ENCODE peak calls at places on chromosome 16, in nine cellular contexts. I, B, C, U, F, X, H, V and Z are unnamed samples. For H3K4me1, the result is how much of the 10 kb centered on the place peaks cover.

GRCh38 chr16:23506606-23506994 is 3.7 kb downstream of the GGA2 start:
- DNase-seq in I (no peak), B (no peak), C (no peak), U (no peak), F (no peak), X (no peak), H (no peak), V (no peak), Z (no peak)

GRCh38 chr16:89892635-89893034 is 19.2 kb downstream of the TCF25 start:
- DNase-seq in I (no peak), B (no peak), C (no peak), U (no peak), F (no peak), X (no peak), H (no peak), V (no peak), Z (no peak)

GRCh38 chr16:70737377-70738082 is 51.7 kb upstream of the MTSS2 start:
- DNase-seq in I (no peak), B (peak), C (peak), U (peak), F (no peak), X (no peak), H (peak), V (peak), Z (peak)

GRCh38 chr16:27366687-27367462 is 35.1 kb upstream of the IL21R start:
- DNase-seq in I (no peak), B (no peak), C (no peak), U (no peak), F (no peak), X (no peak), H (no peak), V (no peak), Z (no peak)

GRCh38 chr16:6967796-6968195 is 364.8 kb upstream of the RBFOX1 start:
- DNase-seq in I (no peak), B (no peak), C (no peak), U (no peak), F (peak), X (no peak), H (no peak), V (no peak), Z (no peak)

GRCh38 chr16:75045424-75045823 is 46.6 kb downstream of the ZNRF1 start:
- DNase-seq in I (no peak), B (no peak), C (no peak), U (no peak), F (no peak), X (no peak), H (no peak), V (no peak), Z (peak)

GRCh38 chr16:68823401-68823800 is 19.9 kb upstream of the TANGO6 start:
- DNase-seq in I (no peak), B (no peak), C (no peak), U (no peak), F (peak), X (no peak), H (no peak), V (no peak), Z (no peak)

GRCh38 chr16:11613381-11614303 is 26.9 kb upstream of the LITAF start:
- DNase-seq in I (peak), B (peak), C (no peak), U (peak), F (no peak), X (no peak), H (peak), V (no peak), Z (peak)

GRCh38 chr16:81446318-81447275 is 2.0 kb downstream of the CMIP start:
- DNase-seq in I (no peak), B (no peak), C (no peak), U (no peak), F (no peak), X (no peak), H (peak), V (peak), Z (peak)

GRCh38 chr16:55294129-55294528 is 29.9 kb upstream of the IRX6 start:
- DNase-seq in I (no peak), B (no peak), C (no peak), U (no peak), F (no peak), X (no peak), H (no peak), V (no peak), Z (no peak)

GRCh38 chr16:15644306-15644961 is 1.5 kb upstream of the MARF1 start:
- DNase-seq in I (no peak), B (no peak), C (no peak), U (no peak), F (no peak), X (no peak), H (peak), V (peak), Z (no peak)

GRCh38 chr16:25045696-25046381 is 30.7 kb upstream of the ARHGAP17 start:
- DNase-seq in I (no peak), B (no peak), C (no peak), U (no peak), F (no peak), X (no peak), H (no peak), V (no peak), Z (no peak)

GRCh38 chr16:3170440-3171180 is 17.4 kb upstream of the OR1F1 start:
- DNase-seq in I (no peak), B (no peak), C (no peak), U (no peak), F (peak), X (no peak), H (no peak), V (no peak), Z (no peak)

GRCh38 chr16:6684076-6684673 is 648.5 kb upstream of the RBFOX1 start:
- DNase-seq in I (no peak), B (no peak), C (no peak), U (no peak), F (no peak), X (peak), H (peak), V (peak), Z (peak)

GRCh38 chr16:65773319-65773874 is 593.1 kb upstream of the CDH5 start:
- DNase-seq in I (no peak), B (no peak), C (no peak), U (no peak), F (peak), X (no peak), H (no peak), V (no peak), Z (no peak)

GRCh38 chr16:49928176-49928892 is 72.4 kb upstream of the ZNF423 start:
- DNase-seq in I (no peak), B (no peak), C (no peak), U (no peak), F (no peak), X (no peak), H (no peak), V (no peak), Z (no peak)

GRCh38 chr16:67837811-67838210 is 4.3 kb upstream of the THAP11 start:
- DNase-seq in I (no peak), B (no peak), C (no peak), U (no peak), F (no peak), X (no peak), H (no peak), V (no peak), Z (no peak)

GRCh38 chr16:28985206-28985605 is 354 bp downstream of the LAT start:
- DNase-seq in I (no peak), B (no peak), C (no peak), U (no peak), F (no peak), X (no peak), H (no peak), V (no peak), Z (no peak)

GRCh38 chr16:52861614-52862022 is 191.1 kb downstream of the CHD9NB start:
- DNase-seq in I (no peak), B (no peak), C (no peak), U (no peak), F (no peak), X (peak), H (peak), V (no peak), Z (no peak)

GRCh38 chr16:4109250-4109736 is 6.9 kb downstream of the ADCY9 start:
- DNase-seq in I (no peak), B (no peak), C (no peak), U (no peak), F (no peak), X (no peak), H (no peak), V (no peak), Z (no peak)

GRCh38 chr16:19130852-19131808 is 17.4 kb downstream of the ITPRIPL2 start:
- DNase-seq in I (peak), B (no peak), C (no peak), U (peak), F (no peak), X (no peak), H (no peak), V (peak), Z (peak)

GRCh38 chr16:11621920-11622651 is 35.4 kb upstream of the LITAF start:
- DNase-seq in I (no peak), B (peak), C (no peak), U (no peak), F (no peak), X (no peak), H (no peak), V (no peak), Z (no peak)

GRCh38 chr16:24156777-24157176 is 99.4 kb upstream of the CACNG3 start:
- DNase-seq in I (no peak), B (no peak), C (no peak), U (no peak), F (no peak), X (no peak), H (no peak), V (no peak), Z (no peak)

GRCh38 chr16:1678500-1679098 is 520 bp downstream of the JPT2 start:
- DNase-seq in I (no peak), B (peak), C (peak), U (no peak), F (no peak), X (no peak), H (peak), V (peak), Z (peak)

GRCh38 chr16:50311134-50311528 is 44.8 kb downstream of the ADCY7 start:
- DNase-seq in I (peak), B (no peak), C (no peak), U (no peak), F (no peak), X (no peak), H (no peak), V (no peak), Z (no peak)

GRCh38 chr16:51565149-51565548 is 414.1 kb upstream of the SALL1 start:
- DNase-seq in I (no peak), B (no peak), C (no peak), U (no peak), F (no peak), X (peak), H (no peak), V (no peak), Z (no peak)

GRCh38 chr16:46897471-46897870 is 13.3 kb downstream of the GPT2 start:
- DNase-seq in I (no peak), B (no peak), C (no peak), U (no peak), F (no peak), X (no peak), H (no peak), V (no peak), Z (no peak)

GRCh38 chr16:49822649-49823370 is 33.1 kb downstream of the ZNF423 start:
- DNase-seq in I (no peak), B (no peak), C (no peak), U (no peak), F (no peak), X (no peak), H (no peak), V (no peak), Z (no peak)

GRCh38 chr16:80300876-80301275 is 239.9 kb upstream of the DYNLRB2 start:
- DNase-seq in I (no peak), B (no peak), C (no peak), U (no peak), F (no peak), X (no peak), H (no peak), V (no peak), Z (no peak)

GRCh38 chr16:2963611-2964415 is at the start of gene KREMEN2:
- DNase-seq in I (no peak), B (peak), C (no peak), U (no peak), F (peak), X (no peak), H (peak), V (no peak), Z (no peak)

GRCh38 chr16:66913081-66913480 is 5.6 kb downstream of the CDH16 start:
- DNase-seq in I (no peak), B (no peak), C (no peak), U (no peak), F (peak), X (no peak), H (no peak), V (no peak), Z (no peak)

GRCh38 chr16:79054593-79054992 is 545.9 kb downstream of the MAF start:
- DNase-seq in I (no peak), B (no peak), C (no peak), U (no peak), F (no peak), X (no peak), H (no peak), V (no peak), Z (no peak)

GRCh38 chr16:81366316-81366932 is 51.7 kb downstream of the GAN start:
- DNase-seq in I (no peak), B (no peak), C (no peak), U (no peak), F (no peak), X (no peak), H (no peak), V (peak), Z (no peak)

GRCh38 chr16:69182730-69183416 is 4.1 kb upstream of the SNTB2 start:
- DNase-seq in I (no peak), B (no peak), C (no peak), U (no peak), F (no peak), X (no peak), H (no peak), V (peak), Z (no peak)

GRCh38 chr16:10984509-10984908 is 40.1 kb downstream of the CLEC16A start:
- DNase-seq in I (no peak), B (no peak), C (no peak), U (no peak), F (no peak), X (no peak), H (no peak), V (no peak), Z (no peak)

GRCh38 chr16:16121185-16121727 is 102.0 kb downstream of the ABCC6 start:
- DNase-seq in I (no peak), B (no peak), C (no peak), U (no peak), F (no peak), X (no peak), H (no peak), V (no peak), Z (no peak)

GRCh38 chr16:88003736-88004135 is 52.5 kb downstream of the BANP start:
- DNase-seq in I (no peak), B (no peak), C (no peak), U (no peak), F (no peak), X (no peak), H (no peak), V (no peak), Z (no peak)

GRCh38 chr16:11057696-11058345 is 113.5 kb downstream of the CLEC16A start:
- DNase-seq in I (no peak), B (no peak), C (no peak), U (no peak), F (no peak), X (no peak), H (no peak), V (no peak), Z (no peak)

GRCh38 chr16:46607529-46607928 is 13.7 kb downstream of the SHCBP1 start:
- DNase-seq in I (no peak), B (no peak), C (no peak), U (no peak), F (no peak), X (no peak), H (no peak), V (no peak), Z (no peak)

GRCh38 chr16:57009641-57010170 is 20.3 kb downstream of the NLRC5 start:
- DNase-seq in I (no peak), B (no peak), C (no peak), U (no peak), F (no peak), X (no peak), H (no peak), V (no peak), Z (no peak)
- H3K4me1 ChIP-seq in I (under half), B (half or more), C (under half), U (under half), F (under half), X (under half), H (under half), V (under half), Z (under half)

DNA sequence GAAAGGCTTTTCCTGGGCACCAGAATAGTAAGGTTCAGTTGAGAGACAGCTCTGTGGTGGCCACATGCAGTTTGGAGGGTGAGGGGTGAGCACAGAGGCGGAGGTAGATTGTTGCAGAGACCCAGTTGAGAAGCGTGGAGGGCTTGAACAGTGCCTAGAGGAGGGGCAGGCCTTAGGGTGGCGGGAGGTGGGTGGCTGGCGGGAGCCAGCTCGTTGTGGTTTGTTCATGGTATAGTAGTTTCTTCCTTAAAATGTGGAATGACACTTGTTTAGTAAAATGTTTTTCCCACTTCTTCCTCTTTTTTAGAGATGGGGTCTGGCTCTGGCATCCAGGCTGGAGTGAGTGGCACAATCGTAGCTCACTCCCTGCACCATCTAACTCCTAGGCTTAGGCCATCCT is 14.2 kb downstream of the USP10 start:
- DNase-seq in I (no peak), B (no peak), C (no peak), U (no peak), F (no peak), X (peak), H (no peak), V (no peak), Z (no peak)
- H3K4me1 ChIP-seq in I (under half), B (under half), C (under half), U (half or more), F (under half), X (under half), H (under half), V (under half), Z (under half)

GRCh38 chr16:64202571-64202970 is 919.3 kb downstream of the CDH11 start:
- DNase-seq in I (no peak), B (no peak), C (no peak), U (no peak), F (no peak), X (no peak), H (no peak), V (no peak), Z (no peak)

GRCh38 chr16:64211306-64211705 is 910.6 kb downstream of the CDH11 start:
- DNase-seq in I (no peak), B (no peak), C (no peak), U (no peak), F (no peak), X (no peak), H (no peak), V (no peak), Z (no peak)

GRCh38 chr16:64206877-64207276 is 915.0 kb downstream of the CDH11 start:
- DNase-seq in I (no peak), B (no peak), C (no peak), U (no peak), F (no peak), X (no peak), H (no peak), V (no peak), Z (no peak)
- H3K4me1 ChIP-seq in I (under half), B (under half), C (under half), U (under half), F (under half), X (under half), H (under half), V (under half), Z (under half)

DNA sequence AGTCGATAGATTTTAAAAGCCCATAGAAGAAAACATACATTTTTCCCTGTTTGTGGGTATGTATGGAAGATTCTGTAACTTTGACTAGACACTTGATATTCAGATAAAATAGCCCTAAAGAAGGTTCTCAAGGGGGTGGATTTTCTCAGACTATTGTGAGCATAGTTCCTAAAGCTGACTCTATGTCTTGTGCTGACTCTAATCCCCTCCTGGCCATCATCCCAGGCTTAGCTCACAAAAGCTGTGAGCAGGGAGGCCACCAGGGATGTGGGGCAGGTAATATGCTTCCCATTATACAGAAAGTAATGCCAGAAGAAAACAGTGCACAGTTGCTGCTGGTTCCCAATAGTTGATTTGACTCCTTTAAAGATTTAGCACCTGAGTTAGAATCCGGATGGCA is 32.0 kb downstream of the CDH13 start:
- DNase-seq in I (no peak), B (no peak), C (no peak), U (no peak), F (no peak), X (no peak), H (no peak), V (no peak), Z (no peak)
- H3K4me1 ChIP-seq in I (under half), B (half or more), C (under half), U (under half), F (under half), X (under half), H (under half), V (under half), Z (under half)

DNA sequence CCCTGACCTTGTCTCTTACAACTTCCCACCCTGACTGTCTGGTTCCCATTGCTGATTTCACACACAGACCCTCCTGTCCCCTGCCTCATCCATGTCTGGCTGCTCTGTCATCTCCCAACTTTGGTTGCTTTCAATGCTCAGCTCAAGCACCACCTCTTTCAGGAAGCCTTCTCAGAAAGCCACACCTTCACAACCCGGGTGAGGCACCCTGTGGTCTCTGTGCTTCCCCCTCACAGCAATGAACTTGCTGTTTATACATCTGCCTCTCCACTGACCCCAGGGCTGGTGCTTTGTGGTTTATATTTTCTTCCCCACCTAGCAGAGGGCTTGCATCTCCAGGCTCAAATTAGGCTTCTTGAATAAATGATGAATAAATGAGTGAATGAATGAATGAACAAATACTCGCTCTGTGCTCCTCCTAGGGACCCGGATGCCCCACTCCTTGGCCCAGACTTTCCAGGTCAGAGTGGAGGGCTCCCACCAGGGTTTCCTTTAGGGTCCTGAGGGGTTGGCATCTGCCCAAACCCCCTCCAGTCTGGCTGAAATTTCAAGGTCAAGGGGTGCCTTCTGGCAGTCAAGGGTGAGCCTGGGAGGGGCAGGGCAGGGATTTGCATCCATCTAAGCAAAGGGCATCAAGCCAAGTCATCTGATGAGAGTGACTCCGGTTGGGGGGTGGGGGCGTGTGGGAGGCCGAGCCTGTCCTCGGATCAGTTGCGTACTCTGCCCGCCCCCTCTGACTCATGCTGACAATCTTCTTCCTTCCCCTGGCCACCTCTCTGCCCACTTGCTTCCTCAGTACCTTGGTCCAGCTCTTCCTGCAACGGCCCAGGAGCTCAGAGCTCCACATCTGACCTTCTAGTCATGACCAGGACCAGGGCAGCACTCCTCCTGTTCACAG is at the start of gene ITGAX:
- DNase-seq in I (peak), B (peak), C (no peak), U (peak), F (peak), X (peak), H (peak), V (no peak), Z (peak)
- H3K4me1 ChIP-seq in I (under half), B (under half), C (under half), U (under half), F (under half), X (under half), H (under half), V (under half), Z (under half)